ENCODE peak calls at places on chromosomes 6 and 20, in six cellular contexts. One of them, this sample, is unnamed.
A peak's percentile ranks its signal among the peaks of the same experiment; 100 is the strongest.

GRCh38 chr6:117328500-117328899 is 63.1 kb downstream of the VGLL2 start:
- DNase-seq in Peyer's patch: no peak
- DNase-seq in choroid plexus epithelial cell: no peak
- DNase-seq in RWPE1: no peak
- DNase-seq in uterus: no peak
- DNase-seq in ovary: no peak
- DNase-seq in this sample: no peak

GRCh38 chr6:148146717-148147116 is 195.9 kb upstream of the SASH1 start:
- DNase-seq in RWPE1: peak; percentile 64
- DNase-seq in Peyer's patch: no peak
- DNase-seq in choroid plexus epithelial cell: peak; percentile 12
- DNase-seq in ovary: no peak
- DNase-seq in uterus: no peak
- DNase-seq in this sample: no peak

GRCh38 chr20:36331182-36331581 is 25.0 kb downstream of the DLGAP4 start:
- DNase-seq in ovary: no peak
- DNase-seq in uterus: no peak
- DNase-seq in choroid plexus epithelial cell: no peak
- DNase-seq in Peyer's patch: no peak
- DNase-seq in RWPE1: no peak
- DNase-seq in this sample: no peak

GRCh38 chr6:13561624-13562267 is 12.7 kb upstream of the SIRT5 start:
- DNase-seq in choroid plexus epithelial cell: no peak
- DNase-seq in uterus: no peak
- DNase-seq in Peyer's patch: no peak
- DNase-seq in ovary: no peak
- DNase-seq in RWPE1: no peak
- DNase-seq in this sample: no peak

GRCh38 chr6:54813901-54814300 is 32.7 kb upstream of the FAM83B start:
- DNase-seq in choroid plexus epithelial cell: peak; percentile 30
- DNase-seq in uterus: no peak
- DNase-seq in RWPE1: no peak
- DNase-seq in ovary: no peak
- DNase-seq in Peyer's patch: no peak
- DNase-seq in this sample: no peak

GRCh38 chr6:50264995-50265571 is 215.4 kb upstream of the DEFB112 start:
- DNase-seq in choroid plexus epithelial cell: no peak
- DNase-seq in RWPE1: no peak
- DNase-seq in Peyer's patch: no peak
- DNase-seq in ovary: no peak
- DNase-seq in uterus: no peak
- DNase-seq in this sample: no peak

GRCh38 chr6:93496548-93496947 is 77.2 kb upstream of the EPHA7 start:
- DNase-seq in Peyer's patch: no peak
- DNase-seq in ovary: no peak
- DNase-seq in RWPE1: no peak
- DNase-seq in uterus: no peak
- DNase-seq in choroid plexus epithelial cell: no peak
- DNase-seq in this sample: no peak

GRCh38 chr6:67935976-67936477 is 699.1 kb upstream of the ADGRB3 start:
- DNase-seq in ovary: no peak
- DNase-seq in RWPE1: no peak
- DNase-seq in uterus: no peak
- DNase-seq in choroid plexus epithelial cell: no peak
- DNase-seq in Peyer's patch: no peak
- DNase-seq in this sample: no peak

GRCh38 chr20:37615507-37616425 is 78.1 kb upstream of the CTNNBL1 start:
- DNase-seq in RWPE1: no peak
- DNase-seq in Peyer's patch: no peak
- DNase-seq in ovary: no peak
- DNase-seq in uterus: no peak
- DNase-seq in choroid plexus epithelial cell: peak; percentile 50
- DNase-seq in this sample: no peak

GRCh38 chr6:14194483-14194882 is 76.9 kb downstream of the CD83 start:
- DNase-seq in uterus: no peak
- DNase-seq in Peyer's patch: no peak
- DNase-seq in RWPE1: no peak
- DNase-seq in choroid plexus epithelial cell: no peak
- DNase-seq in ovary: no peak
- DNase-seq in this sample: no peak

GRCh38 chr6:14734416-14735340 is 511.2 kb upstream of the JARID2 start:
- DNase-seq in Peyer's patch: no peak
- DNase-seq in ovary: no peak
- DNase-seq in choroid plexus epithelial cell: peak; percentile 74
- DNase-seq in RWPE1: no peak
- DNase-seq in uterus: no peak
- DNase-seq in this sample: no peak

GRCh38 chr6:158008894-158009891 is 27.5 kb downstream of the SYNJ2 start:
- DNase-seq in ovary: peak; percentile 63
- DNase-seq in choroid plexus epithelial cell: peak; percentile 54
- DNase-seq in RWPE1: no peak
- DNase-seq in Peyer's patch: no peak
- DNase-seq in uterus: peak; percentile 59
- DNase-seq in this sample: peak; percentile 74

GRCh38 chr6:161890133-161890833 is 616.4 kb upstream of the AGPAT4 start:
- DNase-seq in choroid plexus epithelial cell: no peak
- DNase-seq in Peyer's patch: no peak
- DNase-seq in uterus: no peak
- DNase-seq in ovary: no peak
- DNase-seq in RWPE1: no peak
- DNase-seq in this sample: no peak

GRCh38 chr6:110509617-110510231 is 33.3 kb upstream of the SLC22A16 start:
- DNase-seq in choroid plexus epithelial cell: peak; percentile 92
- DNase-seq in Peyer's patch: no peak
- DNase-seq in uterus: no peak
- DNase-seq in RWPE1: peak; percentile 59
- DNase-seq in ovary: no peak
- DNase-seq in this sample: no peak

GRCh38 chr20:54228841-54229240 is 21.0 kb downstream of the PFDN4 start:
- DNase-seq in choroid plexus epithelial cell: no peak
- DNase-seq in RWPE1: no peak
- DNase-seq in uterus: no peak
- DNase-seq in Peyer's patch: no peak
- DNase-seq in ovary: no peak
- DNase-seq in this sample: no peak

GRCh38 chr6:119310486-119311036 is 39.0 kb downstream of the MAN1A1 start:
- DNase-seq in choroid plexus epithelial cell: peak; percentile 64
- DNase-seq in ovary: no peak
- DNase-seq in RWPE1: no peak
- DNase-seq in Peyer's patch: no peak
- DNase-seq in uterus: no peak
- DNase-seq in this sample: no peak

GRCh38 chr6:170459451-170459850 is 93.7 kb downstream of the PSMB1 start:
- DNase-seq in RWPE1: no peak
- DNase-seq in Peyer's patch: no peak
- DNase-seq in uterus: no peak
- DNase-seq in choroid plexus epithelial cell: peak; percentile 75
- DNase-seq in ovary: no peak
- DNase-seq in this sample: no peak

GRCh38 chr20:16477632-16478031 is 95.6 kb downstream of the KIF16B start:
- DNase-seq in uterus: no peak
- DNase-seq in RWPE1: no peak
- DNase-seq in Peyer's patch: no peak
- DNase-seq in ovary: no peak
- DNase-seq in choroid plexus epithelial cell: peak; percentile 41
- DNase-seq in this sample: no peak

GRCh38 chr6:168340819-168341218 is 21.2 kb upstream of the DACT2 start:
- DNase-seq in RWPE1: no peak
- DNase-seq in ovary: no peak
- DNase-seq in choroid plexus epithelial cell: no peak
- DNase-seq in Peyer's patch: no peak
- DNase-seq in uterus: no peak
- DNase-seq in this sample: no peak

GRCh38 chr20:49424536-49424935 is 57.9 kb downstream of the KCNB1 start:
- DNase-seq in choroid plexus epithelial cell: no peak
- DNase-seq in uterus: no peak
- DNase-seq in ovary: no peak
- DNase-seq in Peyer's patch: no peak
- DNase-seq in RWPE1: no peak
- DNase-seq in this sample: peak; percentile 33

GRCh38 chr6:128655978-128656498 is 135.6 kb upstream of the PTPRK start:
- DNase-seq in RWPE1: peak; percentile 88
- DNase-seq in Peyer's patch: no peak
- DNase-seq in uterus: no peak
- DNase-seq in ovary: no peak
- DNase-seq in choroid plexus epithelial cell: peak; percentile 81
- DNase-seq in this sample: no peak

GRCh38 chr6:110935171-110935570 is 23.3 kb upstream of the GTF3C6 start:
- DNase-seq in choroid plexus epithelial cell: no peak
- DNase-seq in ovary: no peak
- DNase-seq in RWPE1: no peak
- DNase-seq in uterus: no peak
- DNase-seq in Peyer's patch: no peak
- DNase-seq in this sample: no peak

GRCh38 chr20:2599265-2600060 is 53.0 kb upstream of the NOP56 start:
- DNase-seq in uterus: no peak
- DNase-seq in RWPE1: no peak
- DNase-seq in Peyer's patch: no peak
- DNase-seq in ovary: no peak
- DNase-seq in choroid plexus epithelial cell: peak; percentile 58
- DNase-seq in this sample: no peak

GRCh38 chr20:47220161-47220582 is 136.3 kb downstream of the ZMYND8 start:
- DNase-seq in uterus: no peak
- DNase-seq in choroid plexus epithelial cell: peak; percentile 59
- DNase-seq in RWPE1: peak; percentile 52
- DNase-seq in Peyer's patch: no peak
- DNase-seq in ovary: no peak
- DNase-seq in this sample: no peak
- TF ChIP-seq CTCF in uterus: peak; percentile 8
- TF ChIP-seq CTCF in choroid plexus epithelial cell: peak; percentile 80
- TF ChIP-seq CTCF in RWPE1: peak; percentile 78
- TF ChIP-seq CTCF in Peyer's patch: peak; percentile 32
- TF ChIP-seq CTCF in ovary: no peak
- TF ChIP-seq CTCF in this sample: peak; percentile 45

GRCh38 chr6:154614101-154614500 is 103.6 kb upstream of the CNKSR3 start:
- DNase-seq in RWPE1: no peak
- DNase-seq in choroid plexus epithelial cell: peak; percentile 18
- DNase-seq in uterus: no peak
- DNase-seq in ovary: no peak
- DNase-seq in Peyer's patch: no peak
- DNase-seq in this sample: no peak

GRCh38 chr6:154617175-154617574 is 106.7 kb upstream of the CNKSR3 start:
- DNase-seq in ovary: no peak
- DNase-seq in RWPE1: no peak
- DNase-seq in uterus: no peak
- DNase-seq in choroid plexus epithelial cell: peak; percentile 35
- DNase-seq in Peyer's patch: no peak
- DNase-seq in this sample: no peak

GRCh38 chr6:154613137-154613676 is 102.7 kb upstream of the CNKSR3 start:
- DNase-seq in Peyer's patch: no peak
- DNase-seq in ovary: no peak
- DNase-seq in choroid plexus epithelial cell: peak; percentile 73
- DNase-seq in RWPE1: peak; percentile 60
- DNase-seq in uterus: no peak
- DNase-seq in this sample: no peak

GRCh38 chr6:154614641-154615040 is 104.2 kb upstream of the CNKSR3 start:
- DNase-seq in uterus: no peak
- DNase-seq in RWPE1: no peak
- DNase-seq in Peyer's patch: no peak
- DNase-seq in choroid plexus epithelial cell: no peak
- DNase-seq in ovary: no peak
- DNase-seq in this sample: no peak

GRCh38 chr6:154615483-154616025 is 105.1 kb upstream of the CNKSR3 start:
- DNase-seq in ovary: peak; percentile 43
- DNase-seq in choroid plexus epithelial cell: peak; percentile 55
- DNase-seq in uterus: peak; percentile 62
- DNase-seq in Peyer's patch: peak; percentile 88
- DNase-seq in RWPE1: peak; percentile 58
- DNase-seq in this sample: peak; percentile 82
- TF ChIP-seq CTCF in ovary: no peak
- TF ChIP-seq CTCF in choroid plexus epithelial cell: no peak
- TF ChIP-seq CTCF in uterus: no peak
- TF ChIP-seq CTCF in Peyer's patch: peak; percentile 66
- TF ChIP-seq CTCF in RWPE1: no peak
- TF ChIP-seq CTCF in this sample: peak; percentile 24

GRCh38 chr20:7926323-7926722 is 13.9 kb downstream of the HAO1 start:
- DNase-seq in Peyer's patch: no peak
- DNase-seq in choroid plexus epithelial cell: no peak
- DNase-seq in RWPE1: no peak
- DNase-seq in uterus: no peak
- DNase-seq in ovary: no peak
- DNase-seq in this sample: no peak

GRCh38 chr20:7930386-7930785 is 9.9 kb downstream of the HAO1 start:
- DNase-seq in choroid plexus epithelial cell: no peak
- DNase-seq in RWPE1: no peak
- DNase-seq in ovary: no peak
- DNase-seq in uterus: no peak
- DNase-seq in Peyer's patch: no peak
- DNase-seq in this sample: no peak

GRCh38 chr20:7924692-7925091 is 15.6 kb downstream of the HAO1 start:
- DNase-seq in Peyer's patch: no peak
- DNase-seq in choroid plexus epithelial cell: peak; percentile 90
- DNase-seq in RWPE1: peak; percentile 38
- DNase-seq in uterus: no peak
- DNase-seq in ovary: no peak
- DNase-seq in this sample: no peak

DNA sequence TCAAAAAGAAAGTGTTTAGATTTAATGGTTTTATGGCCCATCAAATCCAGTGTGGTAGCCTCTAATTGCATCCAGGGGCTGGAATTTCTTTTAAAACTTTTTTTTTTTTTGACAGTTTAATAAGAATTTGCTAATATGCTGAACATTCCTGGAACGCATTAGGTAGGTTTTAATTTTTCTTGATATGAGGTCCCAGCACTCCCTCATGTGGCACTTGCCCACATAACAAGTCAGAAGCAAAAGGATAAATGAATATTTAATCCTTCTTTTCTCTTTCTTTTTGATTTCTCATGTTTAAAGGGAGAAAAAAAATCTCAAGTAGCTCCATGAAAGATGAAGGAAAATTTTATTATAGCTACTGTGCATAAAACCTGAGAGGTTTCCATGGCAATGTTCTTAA is 13.5 kb downstream of the HAO1 start:
- DNase-seq in choroid plexus epithelial cell: peak; percentile 78
- DNase-seq in RWPE1: peak; percentile 20
- DNase-seq in ovary: no peak
- DNase-seq in uterus: no peak
- DNase-seq in Peyer's patch: no peak
- DNase-seq in this sample: no peak
- TF ChIP-seq CTCF in choroid plexus epithelial cell: peak; percentile 70
- TF ChIP-seq CTCF in RWPE1: peak; percentile 79
- TF ChIP-seq CTCF in ovary: no peak
- TF ChIP-seq CTCF in uterus: peak; percentile 15
- TF ChIP-seq CTCF in Peyer's patch: peak; percentile 32
- TF ChIP-seq CTCF in this sample: peak; percentile 37

GRCh38 chr20:38659613-38659880 is 57.9 kb downstream of the ARHGAP40 start:
- DNase-seq in RWPE1: no peak
- DNase-seq in ovary: no peak
- DNase-seq in Peyer's patch: no peak
- DNase-seq in uterus: no peak
- DNase-seq in choroid plexus epithelial cell: no peak
- DNase-seq in this sample: no peak
- TF ChIP-seq CTCF in RWPE1: no peak
- TF ChIP-seq CTCF in ovary: no peak
- TF ChIP-seq CTCF in Peyer's patch: no peak
- TF ChIP-seq CTCF in uterus: no peak
- TF ChIP-seq CTCF in choroid plexus epithelial cell: no peak
- TF ChIP-seq CTCF in this sample: no peak

This sample was measured in heart left ventricle.